ENCODE peak calls at places on chromosomes 13 and 19, in eight cellular contexts. One of them, this sample, is unnamed. For H3K4me1, the result is how much of the 10 kb centered on the place peaks cover.

GRCh38 chr13:59696229-59696628 is 467.5 kb downstream of the DIAPH3 start:
- DNase-seq in tibial nerve: no peak
- DNase-seq in uterus: no peak
- DNase-seq in adrenal gland: no peak
- DNase-seq in aorta: no peak
- DNase-seq in HAP-1: no peak
- DNase-seq in mesendoderm: no peak
- DNase-seq in colonic mucosa: no peak
- DNase-seq in this sample: no peak

GRCh38 chr13:49218493-49219051 is 1.6 kb upstream of the MLNR start:
- DNase-seq in mesendoderm: peak
- DNase-seq in uterus: no peak
- DNase-seq in tibial nerve: no peak
- DNase-seq in colonic mucosa: no peak
- DNase-seq in adrenal gland: no peak
- DNase-seq in HAP-1: peak
- DNase-seq in aorta: no peak
- DNase-seq in this sample: no peak

GRCh38 chr13:64723735-64724134 is 2506.4 kb downstream of the PCDH9 start:
- DNase-seq in uterus: no peak
- DNase-seq in mesendoderm: peak
- DNase-seq in HAP-1: peak
- DNase-seq in aorta: no peak
- DNase-seq in colonic mucosa: no peak
- DNase-seq in adrenal gland: no peak
- DNase-seq in tibial nerve: no peak
- DNase-seq in this sample: peak

GRCh38 chr13:29934531-29935308 is 84.3 kb upstream of the UBL3 start:
- DNase-seq in adrenal gland: no peak
- DNase-seq in uterus: no peak
- DNase-seq in HAP-1: no peak
- DNase-seq in mesendoderm: no peak
- DNase-seq in aorta: no peak
- DNase-seq in tibial nerve: no peak
- DNase-seq in colonic mucosa: no peak
- DNase-seq in this sample: no peak

GRCh38 chr13:90197722-90198121 is 1149.8 kb upstream of the MIR17HG start:
- DNase-seq in aorta: no peak
- DNase-seq in colonic mucosa: no peak
- DNase-seq in adrenal gland: no peak
- DNase-seq in mesendoderm: no peak
- DNase-seq in uterus: no peak
- DNase-seq in HAP-1: no peak
- DNase-seq in tibial nerve: no peak
- DNase-seq in this sample: no peak

GRCh38 chr19:35545855-35546381 is 492 bp downstream of the TMEM147 start:
- DNase-seq in uterus: no peak
- DNase-seq in aorta: peak
- DNase-seq in colonic mucosa: peak
- DNase-seq in mesendoderm: peak
- DNase-seq in HAP-1: peak
- DNase-seq in adrenal gland: peak
- DNase-seq in tibial nerve: no peak
- DNase-seq in this sample: peak

GRCh38 chr13:95707442-95708389 is 30.8 kb downstream of the DNAJC3 start:
- DNase-seq in colonic mucosa: no peak
- DNase-seq in HAP-1: no peak
- DNase-seq in uterus: no peak
- DNase-seq in mesendoderm: no peak
- DNase-seq in tibial nerve: no peak
- DNase-seq in adrenal gland: no peak
- DNase-seq in aorta: no peak
- DNase-seq in this sample: no peak

GRCh38 chr19:12527034-12527836 is 24.0 kb downstream of the ZNF564 start:
- DNase-seq in tibial nerve: no peak
- DNase-seq in HAP-1: no peak
- DNase-seq in adrenal gland: no peak
- DNase-seq in colonic mucosa: no peak
- DNase-seq in mesendoderm: peak
- DNase-seq in uterus: no peak
- DNase-seq in aorta: no peak
- DNase-seq in this sample: no peak

GRCh38 chr13:34942732-34943674 is 933 bp downstream of the NBEA start:
- DNase-seq in mesendoderm: peak
- DNase-seq in tibial nerve: no peak
- DNase-seq in aorta: peak
- DNase-seq in uterus: peak
- DNase-seq in colonic mucosa: peak
- DNase-seq in adrenal gland: peak
- DNase-seq in HAP-1: peak
- DNase-seq in this sample: peak

GRCh38 chr13:45623516-45624090 is 8.1 kb upstream of the ERICH6B start:
- DNase-seq in uterus: no peak
- DNase-seq in aorta: no peak
- DNase-seq in tibial nerve: no peak
- DNase-seq in adrenal gland: no peak
- DNase-seq in mesendoderm: peak
- DNase-seq in HAP-1: no peak
- DNase-seq in colonic mucosa: no peak
- DNase-seq in this sample: no peak

GRCh38 chr13:113140677-113141590 is 17.5 kb upstream of the PROZ start:
- DNase-seq in HAP-1: no peak
- DNase-seq in tibial nerve: no peak
- DNase-seq in mesendoderm: no peak
- DNase-seq in adrenal gland: peak
- DNase-seq in uterus: no peak
- DNase-seq in colonic mucosa: no peak
- DNase-seq in aorta: peak
- DNase-seq in this sample: no peak

GRCh38 chr19:4472174-4472974 is at the start of gene HDGFL2:
- DNase-seq in uterus: no peak
- DNase-seq in mesendoderm: no peak
- DNase-seq in adrenal gland: no peak
- DNase-seq in HAP-1: no peak
- DNase-seq in aorta: peak
- DNase-seq in tibial nerve: no peak
- DNase-seq in colonic mucosa: no peak
- DNase-seq in this sample: no peak

DNA sequence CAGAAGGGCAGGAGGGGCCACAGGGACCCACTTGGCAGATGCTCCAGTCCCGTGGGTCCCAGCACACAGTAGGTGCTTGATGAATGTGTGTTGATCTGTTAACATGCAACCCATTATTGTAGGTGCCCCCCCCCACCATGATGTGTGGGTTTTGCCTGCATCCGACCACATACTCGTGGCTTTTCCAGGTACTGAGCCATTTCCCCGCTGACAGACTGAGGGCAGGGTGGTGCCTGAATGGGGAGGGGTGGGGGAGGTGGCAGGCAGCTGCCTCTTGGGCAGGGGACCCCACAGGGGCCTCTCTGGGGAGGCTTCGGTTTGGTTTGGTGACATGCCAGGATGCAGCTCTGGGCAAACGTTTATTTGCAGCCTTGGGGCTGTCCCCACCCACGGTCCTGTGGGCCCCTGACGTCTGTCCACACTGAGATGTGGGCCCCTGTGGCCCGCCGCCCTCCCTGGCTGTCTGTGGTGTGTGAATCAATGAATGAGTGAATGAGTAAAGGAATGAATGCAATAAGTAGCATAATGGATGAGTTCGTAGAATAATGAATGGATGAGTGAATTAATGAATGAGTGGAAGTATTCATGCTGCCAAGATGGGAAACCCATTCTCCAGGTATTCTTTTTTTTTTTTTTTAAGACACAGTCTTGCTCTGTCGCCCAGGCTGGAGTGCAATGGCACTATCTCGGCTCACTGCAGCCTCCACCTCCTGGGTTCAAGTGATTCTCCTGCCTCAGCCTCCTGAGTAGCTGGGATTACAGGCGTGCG is 9.0 kb upstream of the JUND start:
- DNase-seq in aorta: no peak
- DNase-seq in HAP-1: no peak
- DNase-seq in mesendoderm: no peak
- DNase-seq in colonic mucosa: no peak
- DNase-seq in tibial nerve: no peak
- DNase-seq in uterus: peak
- DNase-seq in adrenal gland: peak
- DNase-seq in this sample: no peak
- H3K4me3 ChIP-seq in aorta: no peak
- H3K4me3 ChIP-seq in HAP-1: no peak
- H3K4me3 ChIP-seq in mesendoderm: no peak
- H3K4me3 ChIP-seq in colonic mucosa: no peak
- H3K4me3 ChIP-seq in tibial nerve: no peak
- H3K4me3 ChIP-seq in uterus: no peak
- H3K4me3 ChIP-seq in adrenal gland: no peak
- H3K4me3 ChIP-seq in this sample: no peak

GRCh38 chr13:40993119-40993518 is 26.0 kb downstream of the ELF1 start:
- DNase-seq in HAP-1: no peak
- DNase-seq in mesendoderm: peak
- DNase-seq in uterus: no peak
- DNase-seq in colonic mucosa: no peak
- DNase-seq in aorta: no peak
- DNase-seq in tibial nerve: no peak
- DNase-seq in adrenal gland: no peak
- DNase-seq in this sample: no peak
- H3K4me1 ChIP-seq in HAP-1: under half
- H3K4me1 ChIP-seq in mesendoderm: under half
- H3K4me1 ChIP-seq in uterus: under half
- H3K4me1 ChIP-seq in colonic mucosa: under half
- H3K4me1 ChIP-seq in aorta: under half
- H3K4me1 ChIP-seq in tibial nerve: under half
- H3K4me1 ChIP-seq in adrenal gland: under half
- H3K4me1 ChIP-seq in this sample: under half

DNA sequence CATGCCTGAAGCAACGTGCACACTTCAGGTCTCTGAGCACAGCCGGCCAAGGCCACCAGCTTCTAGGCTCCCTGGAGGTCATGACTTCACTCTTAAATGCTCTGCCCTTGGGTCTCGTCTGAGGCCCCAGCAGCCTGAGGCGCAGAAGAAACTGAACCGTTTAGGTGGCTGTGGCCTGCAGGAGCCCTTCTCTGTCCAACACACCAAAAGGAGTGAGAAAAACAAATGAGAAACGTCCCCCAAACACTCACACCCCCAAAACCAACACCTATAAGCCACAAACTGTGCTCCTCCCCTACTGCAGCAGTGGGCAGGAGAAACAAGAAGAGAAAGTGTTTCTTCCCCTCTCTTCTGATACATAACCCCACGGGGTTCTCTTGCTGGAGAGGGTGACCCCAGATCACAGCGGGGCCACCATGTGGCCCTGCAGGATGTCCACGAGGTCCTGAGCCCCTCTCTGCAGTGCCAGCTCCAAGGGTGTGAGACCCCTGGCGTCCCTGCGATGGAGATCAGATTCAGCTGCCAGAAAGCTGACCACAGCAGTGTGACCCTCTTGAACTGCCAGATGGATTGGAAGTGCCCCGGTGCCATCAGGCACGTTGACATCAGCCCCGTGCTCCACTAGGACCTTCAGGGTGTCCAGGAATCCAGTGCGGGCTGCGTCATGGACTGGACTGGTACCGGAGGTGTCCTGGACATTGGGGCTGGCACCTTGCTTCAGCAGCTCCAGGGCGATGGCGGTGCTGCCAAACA is 1.0 kb upstream of the KRI1 start:
- DNase-seq in HAP-1: no peak
- DNase-seq in uterus: no peak
- DNase-seq in tibial nerve: no peak
- DNase-seq in aorta: no peak
- DNase-seq in mesendoderm: no peak
- DNase-seq in adrenal gland: no peak
- DNase-seq in colonic mucosa: peak
- DNase-seq in this sample: no peak
- H3K4me3 ChIP-seq in HAP-1: no peak
- H3K4me3 ChIP-seq in uterus: no peak
- H3K4me3 ChIP-seq in tibial nerve: peak
- H3K4me3 ChIP-seq in aorta: no peak
- H3K4me3 ChIP-seq in mesendoderm: no peak
- H3K4me3 ChIP-seq in adrenal gland: no peak
- H3K4me3 ChIP-seq in colonic mucosa: peak
- H3K4me3 ChIP-seq in this sample: no peak

GRCh38 chr19:37947778-37948177 is 40.8 kb downstream of the SIPA1L3 start:
- DNase-seq in uterus: no peak
- DNase-seq in colonic mucosa: no peak
- DNase-seq in aorta: no peak
- DNase-seq in adrenal gland: no peak
- DNase-seq in HAP-1: no peak
- DNase-seq in mesendoderm: no peak
- DNase-seq in tibial nerve: no peak
- DNase-seq in this sample: no peak

GRCh38 chr19:37946132-37946531 is 39.1 kb downstream of the SIPA1L3 start:
- DNase-seq in tibial nerve: no peak
- DNase-seq in HAP-1: no peak
- DNase-seq in aorta: no peak
- DNase-seq in uterus: no peak
- DNase-seq in mesendoderm: no peak
- DNase-seq in adrenal gland: no peak
- DNase-seq in colonic mucosa: no peak
- DNase-seq in this sample: no peak

GRCh38 chr19:37951816-37952210 is 44.8 kb downstream of the SIPA1L3 start:
- DNase-seq in HAP-1: no peak
- DNase-seq in aorta: no peak
- DNase-seq in adrenal gland: no peak
- DNase-seq in tibial nerve: no peak
- DNase-seq in mesendoderm: peak
- DNase-seq in uterus: no peak
- DNase-seq in colonic mucosa: no peak
- DNase-seq in this sample: no peak

GRCh38 chr19:37950471-37951175 is 43.6 kb downstream of the SIPA1L3 start:
- DNase-seq in HAP-1: no peak
- DNase-seq in tibial nerve: no peak
- DNase-seq in colonic mucosa: no peak
- DNase-seq in uterus: no peak
- DNase-seq in mesendoderm: no peak
- DNase-seq in aorta: no peak
- DNase-seq in adrenal gland: no peak
- DNase-seq in this sample: no peak

DNA sequence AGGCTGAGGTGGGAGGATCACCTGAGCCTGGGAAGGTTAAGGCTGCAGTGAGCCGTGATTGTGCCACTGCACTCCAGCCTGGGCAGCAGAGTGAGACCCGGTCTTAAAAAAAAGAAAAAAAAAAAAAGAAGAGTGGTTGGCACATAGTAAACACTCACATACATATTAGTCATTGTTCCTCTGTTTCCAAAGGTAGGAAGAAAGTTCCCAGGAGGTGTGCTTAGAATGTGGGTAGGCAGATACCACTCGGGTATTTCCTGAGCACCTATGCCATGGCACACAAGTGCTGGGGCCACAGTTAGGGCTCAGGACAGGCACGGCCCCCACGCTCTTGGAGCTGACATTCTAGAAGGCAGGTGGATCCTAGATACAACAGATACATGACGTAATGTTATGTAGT is 41.4 kb downstream of the SIPA1L3 start:
- DNase-seq in adrenal gland: no peak
- DNase-seq in tibial nerve: no peak
- DNase-seq in mesendoderm: no peak
- DNase-seq in aorta: no peak
- DNase-seq in colonic mucosa: no peak
- DNase-seq in uterus: no peak
- DNase-seq in HAP-1: no peak
- DNase-seq in this sample: no peak
- H3K4me1 ChIP-seq in adrenal gland: under half
- H3K4me1 ChIP-seq in tibial nerve: under half
- H3K4me1 ChIP-seq in mesendoderm: under half
- H3K4me1 ChIP-seq in aorta: under half
- H3K4me1 ChIP-seq in colonic mucosa: under half
- H3K4me1 ChIP-seq in uterus: under half
- H3K4me1 ChIP-seq in HAP-1: under half
- H3K4me1 ChIP-seq in this sample: under half